ENCODE peak calls at places on chromosomes 3 and 15, in eight cellular contexts. I, X, S, J, T, C, N and L are unnamed samples. For H3K4me1 and H3K36me3, the result is how much of the 10 kb centered on the place peaks cover.

GRCh38 chr15:93126496-93127083 is 37.6 kb upstream of the RGMA start:
- DNase-seq in I (no peak), X (no peak), S (no peak), J (no peak), T (no peak), C (no peak), N (no peak), L (no peak)

GRCh38 chr15:41501961-41502786 is 8.5 kb downstream of the ITPKA start:
- DNase-seq in I (peak), X (no peak), S (no peak), J (no peak), T (peak), C (no peak), N (no peak), L (peak)

GRCh38 chr3:99681512-99681911 is 43.1 kb downstream of the COL8A1 start:
- DNase-seq in I (no peak), X (no peak), S (no peak), J (no peak), T (no peak), C (no peak), N (no peak), L (no peak)

GRCh38 chr15:67373971-67374370 is 119.4 kb downstream of the IQCH start:
- DNase-seq in I (no peak), X (no peak), S (no peak), J (no peak), T (no peak), C (no peak), N (no peak), L (no peak)

GRCh38 chr3:38354588-38355344 is 8.2 kb downstream of the XYLB start:
- DNase-seq in I (peak), X (peak), S (no peak), J (no peak), T (no peak), C (no peak), N (no peak), L (peak)

GRCh38 chr3:71784914-71785593 is at the start of gene PROK2:
- DNase-seq in I (peak), X (no peak), S (no peak), J (no peak), T (peak), C (no peak), N (peak), L (peak)

GRCh38 chr3:186971578-186971977 is 41.3 kb downstream of the ST6GAL1 start:
- DNase-seq in I (no peak), X (no peak), S (no peak), J (no peak), T (no peak), C (no peak), N (no peak), L (no peak)

GRCh38 chr3:40843851-40844548 is 319.2 kb downstream of the ZNF621 start:
- DNase-seq in I (no peak), X (peak), S (no peak), J (no peak), T (no peak), C (no peak), N (peak), L (no peak)

GRCh38 chr15:51613988-51614387 is 8.6 kb downstream of the DMXL2 start:
- DNase-seq in I (no peak), X (no peak), S (no peak), J (no peak), T (no peak), C (no peak), N (no peak), L (no peak)

GRCh38 chr15:69298354-69298696 is 387 bp upstream of the PAQR5 start:
- DNase-seq in I (no peak), X (no peak), S (no peak), J (no peak), T (no peak), C (no peak), N (no peak), L (no peak)

GRCh38 chr3:117355566-117355965 is 646.0 kb downstream of the TUSC7 start:
- DNase-seq in I (peak), X (no peak), S (no peak), J (no peak), T (peak), C (peak), N (peak), L (peak)

GRCh38 chr3:46928297-46928696 is 48.2 kb downstream of the CCDC12 start:
- DNase-seq in I (no peak), X (no peak), S (no peak), J (no peak), T (no peak), C (no peak), N (no peak), L (no peak)

GRCh38 chr3:143775401-143775970 is 72.8 kb downstream of the SLC9A9 start:
- DNase-seq in I (peak), X (peak), S (no peak), J (peak), T (peak), C (no peak), N (no peak), L (peak)

GRCh38 chr3:63069780-63070540 is 194.7 kb upstream of the CADPS start:
- DNase-seq in I (peak), X (no peak), S (no peak), J (no peak), T (no peak), C (no peak), N (no peak), L (no peak)

GRCh38 chr3:170961616-170962400 is 53.4 kb upstream of the EIF5A2 start:
- DNase-seq in I (peak), X (peak), S (no peak), J (peak), T (peak), C (peak), N (no peak), L (peak)

GRCh38 chr15:68797589-68798377 is 22.9 kb downstream of the ANP32A start:
- DNase-seq in I (no peak), X (no peak), S (no peak), J (no peak), T (no peak), C (no peak), N (no peak), L (no peak)

GRCh38 chr15:77623008-77623877 is 9.5 kb downstream of the LINGO1 start:
- DNase-seq in I (no peak), X (no peak), S (no peak), J (no peak), T (no peak), C (no peak), N (no peak), L (no peak)

GRCh38 chr3:39638286-39638685 is 170.8 kb downstream of the MOBP start:
- DNase-seq in I (no peak), X (no peak), S (no peak), J (no peak), T (no peak), C (no peak), N (no peak), L (no peak)

GRCh38 chr3:161409069-161409468 is 37.8 kb upstream of the SPTSSB start:
- DNase-seq in I (peak), X (peak), S (no peak), J (peak), T (peak), C (peak), N (peak), L (peak)

GRCh38 chr3:65995030-65995429 is 43.7 kb downstream of the MAGI1 start:
- DNase-seq in I (peak), X (peak), S (no peak), J (peak), T (no peak), C (no peak), N (no peak), L (peak)

GRCh38 chr15:92853222-92853621 is 46.9 kb upstream of the CHD2 start:
- DNase-seq in I (no peak), X (no peak), S (no peak), J (no peak), T (no peak), C (no peak), N (no peak), L (no peak)

GRCh38 chr3:66270726-66271125 is 49.9 kb downstream of the SLC25A26 start:
- DNase-seq in I (no peak), X (no peak), S (no peak), J (no peak), T (no peak), C (no peak), N (no peak), L (peak)

GRCh38 chr3:17891139-17891850 is 148.9 kb upstream of the TBC1D5 start:
- DNase-seq in I (peak), X (peak), S (no peak), J (no peak), T (no peak), C (no peak), N (no peak), L (peak)

GRCh38 chr15:90001683-90002427 is 731 bp downstream of the ZNF710 start:
- DNase-seq in I (peak), X (peak), S (peak), J (no peak), T (peak), C (peak), N (peak), L (peak)

GRCh38 chr3:173221010-173221409 is 80.0 kb upstream of the SPATA16 start:
- DNase-seq in I (peak), X (peak), S (no peak), J (peak), T (peak), C (no peak), N (no peak), L (peak)

GRCh38 chr3:127328391-127328790 is 40.5 kb upstream of the PRR20G start:
- DNase-seq in I (no peak), X (no peak), S (no peak), J (no peak), T (no peak), C (no peak), N (no peak), L (no peak)

GRCh38 chr3:166274996-166275395 is 437.8 kb upstream of the BCHE start:
- DNase-seq in I (no peak), X (no peak), S (no peak), J (no peak), T (no peak), C (no peak), N (no peak), L (no peak)

GRCh38 chr3:174532216-174532615 is 326.9 kb upstream of the NAALADL2 start:
- DNase-seq in I (no peak), X (no peak), S (no peak), J (no peak), T (no peak), C (no peak), N (no peak), L (no peak)

GRCh38 chr3:50268703-50269451 is at the start of gene SEMA3B:
- DNase-seq in I (peak), X (peak), S (no peak), J (no peak), T (no peak), C (peak), N (no peak), L (peak)

GRCh38 chr3:65785065-65785645 is 253.6 kb downstream of the MAGI1 start:
- DNase-seq in I (peak), X (peak), S (no peak), J (peak), T (peak), C (no peak), N (peak), L (peak)

GRCh38 chr15:31157644-31158069 is 56.1 kb upstream of the TRPM1 start:
- DNase-seq in I (no peak), X (no peak), S (no peak), J (no peak), T (no peak), C (peak), N (no peak), L (no peak)

GRCh38 chr3:57382933-57383332 is 90.4 kb upstream of the ASB14 start:
- DNase-seq in I (peak), X (no peak), S (no peak), J (no peak), T (no peak), C (no peak), N (no peak), L (no peak)

GRCh38 chr3:122944671-122945151 is 82.9 kb downstream of the SEMA5B start:
- DNase-seq in I (peak), X (peak), S (no peak), J (no peak), T (no peak), C (no peak), N (peak), L (no peak)

GRCh38 chr15:68821190-68821897 is 649 bp upstream of the ANP32A start:
- DNase-seq in I (peak), X (no peak), S (no peak), J (no peak), T (no peak), C (no peak), N (no peak), L (peak)

GRCh38 chr3:195003006-195003892 is 267.7 kb downstream of the XXYLT1 start:
- DNase-seq in I (peak), X (no peak), S (no peak), J (no peak), T (no peak), C (peak), N (no peak), L (peak)

GRCh38 chr3:48466386-48467109 is 20.0 kb downstream of the ATRIP start:
- DNase-seq in I (peak), X (no peak), S (no peak), J (no peak), T (no peak), C (peak), N (no peak), L (no peak)

GRCh38 chr3:10223676-10224639 is 24.3 kb upstream of the TATDN2 start:
- DNase-seq in I (peak), X (no peak), S (peak), J (no peak), T (no peak), C (no peak), N (no peak), L (no peak)

DNA sequence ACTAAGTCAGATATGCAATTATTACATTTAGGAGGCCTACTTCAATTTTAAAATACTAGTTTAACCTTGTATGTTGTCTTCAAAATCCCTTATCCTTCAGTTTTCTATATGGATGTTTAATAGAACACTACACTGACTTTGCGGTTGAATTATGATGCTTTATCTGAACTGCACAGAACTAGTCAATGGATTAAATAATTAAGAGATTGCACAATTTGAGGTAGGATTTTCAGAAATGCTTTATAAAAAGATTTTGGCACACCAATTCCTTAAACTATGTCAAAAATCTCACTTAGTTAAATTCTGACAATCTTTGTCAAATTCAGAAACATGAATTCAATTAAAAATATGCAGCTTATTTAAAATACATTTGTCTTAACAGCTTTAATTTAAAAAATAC is 28.1 kb downstream of the ATOSA start:
- DNase-seq in I (no peak), X (no peak), S (no peak), J (no peak), T (no peak), C (no peak), N (no peak), L (no peak)
- H3K4me3 ChIP-seq in I (no peak), X (no peak), S (no peak), J (no peak), T (peak), C (no peak), N (peak), L (peak)

GRCh38 chr3:188209740-188210139 is 55.8 kb downstream of the LPP start:
- DNase-seq in I (peak), X (no peak), S (no peak), J (no peak), T (no peak), C (no peak), N (no peak), L (no peak)

GRCh38 chr3:188212308-188212969 is 58.5 kb downstream of the LPP start:
- DNase-seq in I (peak), X (no peak), S (no peak), J (no peak), T (no peak), C (no peak), N (no peak), L (no peak)

GRCh38 chr3:188208751-188209433 is 54.9 kb downstream of the LPP start:
- DNase-seq in I (peak), X (no peak), S (no peak), J (no peak), T (no peak), C (no peak), N (no peak), L (peak)

GRCh38 chr3:188214442-188214841 is 60.5 kb downstream of the LPP start:
- DNase-seq in I (no peak), X (no peak), S (no peak), J (no peak), T (no peak), C (no peak), N (no peak), L (no peak)

GRCh38 chr3:188211476-188211875 is 57.5 kb downstream of the LPP start:
- DNase-seq in I (peak), X (no peak), S (no peak), J (no peak), T (no peak), C (no peak), N (no peak), L (no peak)
- H3K4me1 ChIP-seq in I (under half), X (under half), S (under half), J (under half), T (under half), C (under half), N (under half), L (under half)

GRCh38 chr3:191366675-191367074 is 36.3 kb upstream of the UTS2B start:
- DNase-seq in I (peak), X (no peak), S (no peak), J (no peak), T (no peak), C (no peak), N (no peak), L (peak)
- H3K36me3 ChIP-seq in I (under half), X (under half), S (under half), J (under half), T (under half), C (under half), N (under half), L (half or more)

GRCh38 chr3:124032881-124033359 is 41.0 kb upstream of the ROPN1 start:
- DNase-seq in I (peak), X (peak), S (peak), J (peak), T (peak), C (peak), N (peak), L (peak)
- H3K4me3 ChIP-seq in I (peak), X (peak), S (peak), J (peak), T (peak), C (peak), N (peak), L (peak)

GRCh38 chr3:159866201-159866746 is 122.4 kb upstream of the IL12A start:
- DNase-seq in I (no peak), X (no peak), S (no peak), J (no peak), T (no peak), C (no peak), N (peak), L (peak)

GRCh38 chr3:159872374-159873109 is 116.1 kb upstream of the IL12A start:
- DNase-seq in I (peak), X (peak), S (no peak), J (peak), T (no peak), C (no peak), N (no peak), L (peak)

GRCh38 chr3:159865042-159865579 is 123.5 kb upstream of the IL12A start:
- DNase-seq in I (peak), X (no peak), S (no peak), J (no peak), T (no peak), C (no peak), N (no peak), L (peak)

GRCh38 chr3:159870723-159871122 is 117.9 kb upstream of the IL12A start:
- DNase-seq in I (no peak), X (no peak), S (no peak), J (no peak), T (no peak), C (no peak), N (no peak), L (no peak)

DNA sequence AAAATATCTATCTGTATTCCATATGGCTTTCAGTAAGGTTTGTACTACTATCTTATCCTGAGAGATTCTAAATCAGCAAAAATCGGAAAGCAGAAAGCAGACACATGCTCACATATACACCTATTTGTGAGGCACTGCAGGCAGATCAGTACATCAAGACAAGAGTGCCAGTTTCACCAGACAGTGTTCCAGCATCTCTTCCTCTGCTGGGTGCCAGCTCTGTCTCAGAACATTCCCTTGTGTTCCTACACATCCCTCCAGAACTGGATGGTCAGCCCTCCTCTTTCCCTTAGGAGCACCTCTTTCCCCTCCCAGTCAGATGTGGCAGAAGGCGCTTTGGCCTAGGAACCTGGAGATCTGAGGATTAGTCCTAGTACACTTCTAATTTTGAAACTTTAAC is 121.3 kb upstream of the IL12A start:
- DNase-seq in I (no peak), X (no peak), S (no peak), J (no peak), T (no peak), C (no peak), N (no peak), L (no peak)
- H3K4me1 ChIP-seq in I (under half), X (under half), S (under half), J (under half), T (under half), C (under half), N (half or more), L (under half)

GRCh38 chr15:38307251-38307650 is 54.6 kb downstream of the SPRED1 start:
- DNase-seq in I (no peak), X (no peak), S (no peak), J (no peak), T (no peak), C (no peak), N (no peak), L (no peak)
- H3K36me3 ChIP-seq in I (under half), X (under half), S (under half), J (under half), T (under half), C (under half), N (under half), L (under half)